ENCODE peak calls at places on chromosomes 7 and 10, in ten cellular contexts. C is fibroblast of lung, J is cardiac muscle cell, S is psoas muscle, B is HCT116, Z is kidney epithelial cell, K is hepatocyte, I is DND-41, V is kidney, F is heart right ventricle. X is an unnamed sample.

GRCh38 chr7:116528008-116528789 is 3.4 kb downstream of the CAV1 start:
- DNase-seq in C (peak; percentile 96), J (no peak), S (peak; percentile 72), B (peak; percentile 54), Z (peak; percentile 83), K (peak; percentile 73), I (no peak), V (no peak), F (peak; percentile 76), X (peak; percentile 83)

GRCh38 chr7:85065306-85065705 is 121.5 kb downstream of the SEMA3D start:
- DNase-seq in C (peak; percentile 61), J (no peak), S (no peak), B (no peak), Z (no peak), K (no peak), I (no peak), V (no peak), F (peak; percentile 23), X (no peak)

GRCh38 chr7:135012229-135012628 is 25.9 kb downstream of the AGBL3 start:
- DNase-seq in C (no peak), J (no peak), S (no peak), B (no peak), Z (no peak), K (no peak), I (no peak), V (no peak), F (no peak), X (no peak)

GRCh38 chr7:123522061-123522460 is 12.3 kb downstream of the IQUB start:
- DNase-seq in C (no peak), J (no peak), S (no peak), B (no peak), Z (peak; percentile 82), K (peak; percentile 23), I (no peak), V (peak; percentile 74), F (no peak), X (no peak)

GRCh38 chr7:121012919-121013318 is 24.4 kb downstream of the CPED1 start:
- DNase-seq in C (no peak), J (no peak), S (no peak), B (no peak), Z (no peak), K (no peak), I (no peak), V (no peak), F (no peak), X (no peak)

GRCh38 chr10:59991661-59992060 is 85.3 kb upstream of the CCDC6 start:
- DNase-seq in C (peak; percentile 14), J (no peak), S (no peak), B (peak; percentile 56), Z (peak; percentile 78), K (peak; percentile 80), I (no peak), V (no peak), F (no peak), X (peak; percentile 5)

GRCh38 chr7:66629222-66629658 is 559 bp downstream of the KCTD7 start:
- DNase-seq in C (no peak), J (no peak), S (no peak), B (no peak), Z (no peak), K (no peak), I (no peak), V (no peak), F (no peak), X (no peak)

GRCh38 chr10:77586719-77587423 is 50.7 kb downstream of the KCNMA1 start:
- DNase-seq in C (peak; percentile 99), J (no peak), S (peak; percentile 78), B (no peak), Z (no peak), K (peak; percentile 85), I (no peak), V (no peak), F (no peak), X (peak; percentile 77)

GRCh38 chr10:70711911-70712310 is 39.6 kb downstream of the ADAMTS14 start:
- DNase-seq in C (no peak), J (no peak), S (no peak), B (no peak), Z (no peak), K (no peak), I (no peak), V (no peak), F (no peak), X (no peak)

GRCh38 chr10:132232553-132232949 is 45.8 kb downstream of the DPYSL4 start:
- DNase-seq in C (no peak), J (no peak), S (no peak), B (no peak), Z (no peak), K (no peak), I (no peak), V (no peak), F (peak; percentile 36), X (no peak)

GRCh38 chr10:13365168-13365687 is 17.1 kb upstream of the SEPHS1 start:
- DNase-seq in C (no peak), J (no peak), S (no peak), B (no peak), Z (no peak), K (no peak), I (no peak), V (no peak), F (no peak), X (no peak)

GRCh38 chr7:101736077-101736476 is 81.3 kb upstream of the CUX1 start:
- DNase-seq in C (no peak), J (no peak), S (no peak), B (no peak), Z (no peak), K (no peak), I (peak; percentile 42), V (no peak), F (no peak), X (no peak)

GRCh38 chr10:70573599-70574506 is 28.7 kb downstream of the PRF1 start:
- DNase-seq in C (no peak), J (no peak), S (no peak), B (no peak), Z (no peak), K (no peak), I (no peak), V (peak; percentile 10), F (no peak), X (no peak)

GRCh38 chr7:29017666-29018065 is 59.5 kb upstream of the TRIL start:
- DNase-seq in C (peak; percentile 18), J (no peak), S (no peak), B (no peak), Z (no peak), K (no peak), I (no peak), V (no peak), F (no peak), X (no peak)

GRCh38 chr10:110093722-110094121 is 85.9 kb downstream of the ADD3 start:
- DNase-seq in C (no peak), J (no peak), S (no peak), B (no peak), Z (no peak), K (no peak), I (no peak), V (no peak), F (no peak), X (no peak)

DNA sequence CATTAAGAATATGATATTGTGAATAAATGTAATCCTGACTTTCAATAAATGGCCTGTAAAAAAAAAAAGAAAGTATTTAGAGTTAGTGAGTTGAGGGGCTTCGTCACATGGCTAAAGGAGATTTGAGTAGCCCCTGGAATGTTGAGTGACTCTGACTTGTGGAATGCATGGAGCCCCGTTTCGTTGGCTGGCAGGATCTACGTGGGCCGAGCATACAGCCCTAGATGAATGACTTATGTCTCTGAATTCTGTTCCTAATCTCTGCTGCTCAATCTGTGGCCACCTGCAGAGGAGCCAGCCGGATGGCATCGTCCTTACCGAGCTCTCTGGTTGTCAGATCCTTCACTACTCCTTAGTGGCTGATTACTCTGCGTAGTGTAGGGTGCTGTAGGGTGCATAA is 155.7 kb downstream of the MGMT start:
- DNase-seq in C (no peak), J (peak; percentile 30), S (no peak), B (no peak), Z (no peak), K (no peak), I (no peak), V (no peak), F (no peak), X (no peak)
- TF ChIP-seq CTCF in C (no peak), J (no peak), S (no peak), B (no peak), Z (no peak), K (no peak), I (no peak), V (no peak), F (no peak), X (no peak)

DNA sequence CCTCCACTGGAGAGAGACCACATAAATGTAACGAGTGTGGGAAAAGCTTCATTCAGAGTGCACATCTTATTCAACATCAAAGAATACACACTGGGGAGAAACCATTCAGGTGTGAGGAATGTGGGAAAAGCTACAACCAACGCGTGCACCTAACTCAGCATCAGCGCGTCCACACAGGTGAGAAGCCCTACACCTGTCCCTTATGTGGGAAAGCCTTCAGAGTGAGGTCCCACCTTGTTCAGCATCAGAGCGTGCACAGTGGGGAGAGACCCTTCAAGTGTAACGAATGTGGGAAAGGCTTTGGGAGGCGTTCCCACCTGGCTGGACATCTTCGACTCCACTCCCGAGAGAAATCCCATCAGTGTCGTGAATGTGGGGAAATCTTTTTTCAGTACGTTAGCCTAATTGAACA is 20.6 kb downstream of the FAM200A start:
- DNase-seq in C (peak; percentile 26), J (no peak), S (no peak), B (no peak), Z (no peak), K (no peak), I (no peak), V (peak; percentile 21), F (no peak), X (no peak)
- H3K4me3 ChIP-seq in C (no peak overlapping the region), J (no peak overlapping the region), S (no peak overlapping the region), B (no peak overlapping the region), Z (no peak overlapping the region), K (no peak overlapping the region), I (no peak overlapping the region), V (peak overlapping the region; percentile 19), F (no peak overlapping the region), X (no peak overlapping the region)

GRCh38 chr10:73842349-73842748 is 31.0 kb upstream of the NDST2 start:
- DNase-seq in C (no peak), J (no peak), S (no peak), B (no peak), Z (no peak), K (no peak), I (no peak), V (no peak), F (no peak), X (no peak)
- H3K36me3 ChIP-seq in C (peaks cover 14% of the 10 kb centered on the region), J (peaks cover 12% of the 10 kb centered on the region), S (peaks cover 85% of the 10 kb centered on the region), B (peaks cover 21% of the 10 kb centered on the region), Z (peaks cover 1% of the 10 kb centered on the region), K (no peaks in the 10 kb centered on the region), I (peaks cover 78% of the 10 kb centered on the region), V (peaks cover 28% of the 10 kb centered on the region), F (no peaks in the 10 kb centered on the region), X (peaks cover 17% of the 10 kb centered on the region)

GRCh38 chr10:85612833-85613232 is 753.8 kb downstream of the GRID1 start:
- DNase-seq in C (no peak), J (no peak), S (no peak), B (peak; percentile 8), Z (no peak), K (no peak), I (no peak), V (no peak), F (no peak), X (no peak)
- TF ChIP-seq CTCF in C (no peak), J (no peak), S (peak; percentile 7), B (no peak), Z (no peak), K (peak; percentile 6), I (no peak), V (no peak), F (no peak), X (peak; percentile 4)

X was measured in BJ.